ENCODE peak calls at places on chromosomes 5 and 9, in ten cellular contexts. C, F, M, Y, X, N, Q, P, J and D are unnamed samples. For H3K9me3 and H3K4me1, the result is how much of the 10 kb centered on the place peaks cover.

GRCh38 chr5:148973455-148973854 is 89.4 kb downstream of the SH3TC2 start:
- DNase-seq in C (no peak), P (no peak), M (no peak), X (no peak), Q (no peak), J (no peak), Y (no peak), F (no peak), N (no peak), D (no peak)

GRCh38 chr5:127838661-127839060 is 135.5 kb downstream of the CCDC192 start:
- DNase-seq in X (no peak), J (no peak), F (no peak), N (peak), P (no peak), C (no peak), Y (no peak), M (no peak), Q (no peak), D (no peak)

GRCh38 chr5:127872494-127872893 is 169.3 kb downstream of the CCDC192 start:
- DNase-seq in M (no peak), N (no peak), F (no peak), Q (no peak), J (no peak), P (no peak), X (no peak), Y (no peak), C (no peak), D (no peak)

GRCh38 chr9:13083973-13084528 is 195.4 kb downstream of the MPDZ start:
- DNase-seq in C (no peak), X (no peak), F (no peak), M (no peak), Q (no peak), J (no peak), P (no peak), Y (no peak), N (no peak), D (no peak)

GRCh38 chr9:97900103-97900737 is 22.1 kb downstream of the TRMO start:
- DNase-seq in X (no peak), Q (no peak), N (no peak), J (no peak), F (no peak), C (no peak), Y (no peak), P (no peak), M (no peak), D (no peak)

GRCh38 chr9:123174887-123175518 is 93.4 kb downstream of the STRBP start:
- DNase-seq in J (no peak), N (no peak), Q (no peak), C (no peak), X (no peak), F (no peak), M (no peak), Y (no peak), P (no peak), D (no peak)

GRCh38 chr5:4868140-4868735 is 271.9 kb upstream of the ADAMTS16 start:
- DNase-seq in C (no peak), F (peak), Y (no peak), Q (no peak), J (peak), X (peak), M (peak), N (peak), P (peak), D (peak)

GRCh38 chr9:563200-563599 is 278.3 kb upstream of the DMRT1 start:
- DNase-seq in M (no peak), J (no peak), N (no peak), C (no peak), Q (no peak), F (no peak), X (no peak), Y (no peak), P (no peak), D (no peak)

GRCh38 chr5:180915924-180916323 is 17.0 kb downstream of the BTNL8 start:
- DNase-seq in P (no peak), C (no peak), Q (no peak), J (no peak), X (no peak), F (no peak), Y (no peak), M (no peak), N (no peak), D (no peak)

GRCh38 chr5:140988036-140988997 is 22.0 kb downstream of the PCDHAC2 start:
- DNase-seq in C (no peak), Q (no peak), F (no peak), J (no peak), X (peak), N (no peak), Y (no peak), M (no peak), P (no peak), D (no peak)

GRCh38 chr5:178415353-178415752 is 174.8 kb downstream of the COL23A1 start:
- DNase-seq in Q (no peak), Y (peak), J (no peak), X (no peak), N (no peak), M (no peak), P (no peak), F (no peak), C (no peak), D (no peak)

GRCh38 chr9:96050876-96051185 is 175.3 kb downstream of the ERCC6L2 start:
- DNase-seq in M (no peak), Y (no peak), Q (no peak), C (no peak), P (no peak), X (no peak), J (no peak), F (no peak), N (no peak), D (no peak)

GRCh38 chr5:75189353-75189752 is 47.3 kb downstream of the ANKRD31 start:
- DNase-seq in F (no peak), J (no peak), Y (no peak), Q (no peak), M (no peak), X (no peak), C (no peak), P (no peak), N (no peak), D (no peak)

GRCh38 chr9:96674914-96675538 is 19.9 kb upstream of the PRXL2C start:
- DNase-seq in Y (no peak), P (no peak), Q (no peak), X (no peak), M (no peak), F (no peak), N (no peak), C (no peak), J (no peak), D (no peak)

GRCh38 chr9:37201581-37201980 is 81.2 kb downstream of the ZCCHC7 start:
- DNase-seq in X (no peak), F (no peak), Q (no peak), M (no peak), J (no peak), C (no peak), P (no peak), N (peak), Y (no peak), D (no peak)

GRCh38 chr9:135516132-135516860 is 4.9 kb upstream of the LCN1 start:
- DNase-seq in Y (peak), P (no peak), C (no peak), Q (no peak), X (no peak), F (no peak), N (no peak), J (no peak), M (no peak), D (no peak)

GRCh38 chr9:100440071-100440470 is 13.1 kb downstream of the MSANTD3 start:
- DNase-seq in Y (no peak), N (no peak), J (no peak), P (no peak), X (peak), M (no peak), C (no peak), F (no peak), Q (no peak), D (no peak)

GRCh38 chr9:121887553-121888437 is 205.3 kb downstream of the TTLL11 start:
- DNase-seq in F (no peak), P (no peak), X (no peak), N (no peak), M (no peak), C (no peak), Q (no peak), J (no peak), Y (no peak), D (no peak)

GRCh38 chr9:126661521-126662251 is 48.0 kb downstream of the LMX1B start:
- DNase-seq in J (no peak), C (no peak), Y (no peak), X (no peak), M (no peak), N (peak), P (no peak), F (no peak), Q (no peak), D (no peak)

GRCh38 chr9:2320126-2320525 is 301.5 kb upstream of the VLDLR start:
- DNase-seq in C (no peak), F (no peak), Q (no peak), M (no peak), P (no peak), J (no peak), Y (no peak), N (no peak), X (no peak), D (no peak)

GRCh38 chr5:88172847-88173758 is 95.5 kb downstream of the TMEM161B start:
- DNase-seq in C (no peak), N (peak), P (no peak), M (peak), X (no peak), Q (no peak), Y (no peak), J (no peak), F (no peak), D (no peak)

GRCh38 chr9:15249042-15249818 is 57.8 kb downstream of the TTC39B start:
- DNase-seq in F (no peak), M (no peak), Y (no peak), P (no peak), C (no peak), Q (no peak), X (peak), J (no peak), N (peak), D (no peak)

GRCh38 chr9:34685591-34685990 is 5.5 kb downstream of the CCL19 start:
- DNase-seq in X (no peak), Y (no peak), Q (no peak), J (no peak), P (no peak), N (no peak), C (no peak), F (no peak), M (no peak), D (no peak)

GRCh38 chr5:68631884-68632283 is 416.3 kb downstream of the PIK3R1 start:
- DNase-seq in C (no peak), X (no peak), P (no peak), F (no peak), Y (no peak), M (no peak), N (no peak), J (no peak), Q (no peak), D (no peak)

GRCh38 chr9:123304340-123304691 is 35.9 kb upstream of the STRBP start:
- DNase-seq in X (no peak), C (no peak), Y (no peak), N (no peak), F (no peak), J (no peak), M (no peak), P (no peak), Q (no peak), D (no peak)

GRCh38 chr5:73274870-73275756 is 102.1 kb downstream of the TMEM174 start:
- DNase-seq in P (no peak), Q (no peak), Y (peak), X (no peak), M (no peak), N (no peak), J (no peak), F (no peak), C (peak), D (peak)

GRCh38 chr5:104265531-104266130 is 703.0 kb upstream of the NUDT12 start:
- DNase-seq in Q (no peak), P (no peak), Y (no peak), X (no peak), N (peak), F (no peak), C (no peak), M (no peak), J (no peak), D (no peak)

GRCh38 chr5:179827684-179828083 is 7.0 kb downstream of the SQSTM1 start:
- DNase-seq in C (peak), Q (no peak), X (no peak), P (no peak), M (peak), F (peak), J (no peak), Y (no peak), N (no peak), D (no peak)

GRCh38 chr5:39430461-39430860 is 5.7 kb upstream of the DAB2 start:
- DNase-seq in X (no peak), N (no peak), C (no peak), J (no peak), P (no peak), F (no peak), Q (no peak), M (no peak), Y (no peak), D (no peak)

GRCh38 chr9:16161469-16161868 is 608.6 kb downstream of the CCDC171 start:
- DNase-seq in P (no peak), C (no peak), Y (no peak), J (no peak), M (no peak), F (no peak), X (no peak), Q (no peak), N (no peak), D (no peak)

GRCh38 chr9:33230756-33231691 is 8.9 kb upstream of the SPINK4 start:
- DNase-seq in C (no peak), X (no peak), P (no peak), Q (no peak), M (no peak), F (no peak), N (no peak), J (no peak), Y (peak), D (no peak)

GRCh38 chr5:141521244-141521781 is 32.4 kb downstream of the PCDHGC5 start:
- DNase-seq in X (no peak), F (peak), M (peak), N (peak), C (no peak), Q (no peak), Y (no peak), J (no peak), P (no peak), D (peak)

GRCh38 chr5:132776077-132776931 is 735 bp downstream of the SEPTIN8 start:
- DNase-seq in P (peak), X (peak), Q (no peak), Y (no peak), C (peak), J (no peak), N (peak), M (peak), F (peak), D (no peak)

GRCh38 chr9:90775657-90776056 is 26.0 kb upstream of the SYK start:
- DNase-seq in Y (no peak), X (no peak), P (no peak), C (no peak), J (no peak), F (no peak), M (no peak), Q (no peak), N (no peak), D (no peak)

GRCh38 chr5:83721878-83722779 is 1.5 kb upstream of the HAPLN1 start:
- DNase-seq in X (peak), Y (peak), P (peak), F (peak), N (peak), M (peak), J (peak), Q (no peak), C (peak), D (peak)

DNA sequence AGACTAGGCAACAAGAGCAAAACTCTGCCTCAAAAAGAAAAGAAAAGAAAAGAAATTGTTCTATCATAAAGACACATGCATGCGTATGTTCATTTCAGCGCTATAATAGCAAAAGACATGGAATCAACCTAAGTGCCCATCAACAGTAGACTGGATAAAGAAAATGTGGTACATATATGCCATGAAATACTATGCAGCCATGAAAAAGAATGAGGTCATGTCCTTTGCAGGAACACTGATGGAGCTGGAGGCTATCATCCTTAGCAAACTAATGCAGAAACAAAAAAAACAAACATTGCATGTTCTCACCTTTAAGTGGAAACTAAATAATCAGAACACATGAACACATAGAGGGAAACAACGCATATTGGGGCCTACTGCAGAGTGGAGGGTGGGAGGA is 6.3 kb upstream of the ZNF883 start:
- DNase-seq in C (no peak), X (no peak), P (no peak), M (no peak), J (no peak), F (no peak), N (no peak), Y (no peak), Q (no peak), D (no peak)
- H3K9me3 ChIP-seq in C (under half), X (under half), P (under half), M (under half), J (under half), F (under half), N (under half), Y (under half), Q (under half), D (half or more)

GRCh38 chr5:151679421-151680155 is 7.1 kb downstream of the SPARC start:
- DNase-seq in Q (no peak), F (no peak), J (no peak), N (no peak), Y (no peak), M (no peak), P (no peak), C (no peak), X (no peak), D (no peak)
- H3K4me1 ChIP-seq in Q (under half), F (under half), J (under half), N (under half), Y (half or more), M (under half), P (half or more), C (under half), X (under half), D (half or more)

GRCh38 chr9:114156658-114157421 is 1.5 kb downstream of the COL27A1 start:
- DNase-seq in J (peak), Y (peak), P (peak), Q (no peak), M (peak), F (peak), N (peak), X (peak), C (peak), D (peak)
- TF ChIP-seq CTCF in J (no peak), Y (no peak), P (no peak), Q (no peak), M (no peak), F (no peak), N (no peak), X (peak), C (peak), D (no peak)

DNA sequence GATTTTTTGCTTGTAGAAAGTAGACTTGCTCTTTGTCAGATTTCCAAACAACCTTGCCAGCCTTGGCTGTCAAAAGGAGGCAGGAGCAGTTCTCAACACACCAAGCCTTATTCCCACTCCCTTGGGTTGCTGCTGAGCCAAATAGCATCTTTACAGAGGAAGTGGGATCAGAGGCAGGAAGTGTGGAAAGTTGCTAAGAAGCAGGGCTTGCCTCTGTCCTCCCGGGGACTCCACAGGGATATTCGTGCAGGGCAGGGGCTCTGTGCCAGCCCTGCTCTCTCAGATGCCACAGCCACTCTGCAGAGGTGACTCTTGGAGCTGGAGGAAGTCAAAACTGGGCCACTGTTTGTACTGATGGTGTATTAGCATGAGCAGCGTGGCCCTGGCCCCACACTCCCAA is 24.3 kb downstream of the PTPDC1 start:
- DNase-seq in M (no peak), X (no peak), Y (no peak), C (no peak), F (no peak), Q (no peak), N (no peak), P (no peak), J (no peak), D (peak)
- H3K9me3 ChIP-seq in M (under half), X (under half), Y (under half), C (under half), F (under half), Q (under half), N (under half), P (under half), J (under half), D (under half)

GRCh38 chr9:114288233-114289051 is 34.5 kb upstream of the ORM1 start:
- DNase-seq in Y (peak), Q (no peak), X (peak), J (no peak), N (peak), M (no peak), P (peak), C (no peak), F (peak), D (no peak)
- H3K4me1 ChIP-seq in Y (under half), Q (under half), X (under half), J (under half), N (under half), M (under half), P (under half), C (under half), F (under half), D (under half)